ENCODE peak calls at places on chromosomes 12 and 14, in nine cellular contexts. C, T, W, H, F, R, M, I and X are unnamed samples.

GRCh38 chr12:49048953-49049352 is 11.6 kb downstream of the KMT2D start:
- DNase-seq in H (no peak), F (no peak), W (no peak), T (no peak), I (no peak), C (no peak), M (no peak), R (no peak), X (no peak)

GRCh38 chr14:99838555-99839193 is 45.5 kb downstream of the EML1 start:
- DNase-seq in M (peak; percentile 47), T (peak; percentile 8), I (no peak), F (peak; percentile 45), W (no peak), C (no peak), H (no peak), R (peak; percentile 74), X (peak; percentile 16)

GRCh38 chr14:102454711-102455110 is 54.9 kb downstream of the ANKRD9 start:
- DNase-seq in F (no peak), C (no peak), I (peak; percentile 59), T (no peak), H (no peak), W (no peak), R (no peak), M (no peak), X (no peak)

GRCh38 chr12:121789233-121789781 is 4.2 kb downstream of the RHOF start:
- DNase-seq in H (no peak), F (no peak), R (no peak), M (no peak), C (no peak), T (no peak), W (no peak), I (no peak), X (no peak)

GRCh38 chr14:68520637-68521556 is 272.0 kb downstream of the ZFP36L1 start:
- DNase-seq in M (no peak), T (no peak), F (peak; percentile 96), R (no peak), C (no peak), W (peak; percentile 85), I (no peak), H (no peak), X (no peak)

GRCh38 chr12:121121805-121122204 is 10.9 kb upstream of the P2RX7 start:
- DNase-seq in W (no peak), M (no peak), I (no peak), H (no peak), C (no peak), F (no peak), R (no peak), T (no peak), X (no peak)

GRCh38 chr14:75562048-75562447 is 16.4 kb upstream of the FLVCR2 start:
- DNase-seq in I (no peak), F (no peak), M (no peak), W (no peak), H (no peak), C (no peak), R (no peak), T (no peak), X (no peak)

GRCh38 chr12:91654087-91654486 is 471.5 kb upstream of the DCN start:
- DNase-seq in M (no peak), H (no peak), R (no peak), C (no peak), T (no peak), I (no peak), W (no peak), F (no peak), X (no peak)

GRCh38 chr14:67727361-67727760 is 25.7 kb downstream of the RDH12 start:
- DNase-seq in I (no peak), F (no peak), H (no peak), C (no peak), M (no peak), R (no peak), W (no peak), T (no peak), X (no peak)

GRCh38 chr12:47547077-47547476 is 158.8 kb downstream of the RPAP3 start:
- DNase-seq in M (peak; percentile 42), T (peak; percentile 45), C (no peak), R (peak; percentile 73), I (no peak), H (no peak), W (no peak), F (peak; percentile 42), X (no peak)

GRCh38 chr12:101795786-101796185 is 35.0 kb downstream of the GNPTAB start:
- DNase-seq in T (no peak), W (no peak), H (no peak), I (no peak), M (no peak), F (no peak), C (no peak), R (no peak), X (no peak)

GRCh38 chr14:50403433-50403832 is 6.8 kb upstream of the CDKL1 start:
- DNase-seq in F (no peak), T (peak; percentile 39), W (no peak), C (no peak), I (no peak), H (no peak), R (peak; percentile 52), M (no peak), X (no peak)

GRCh38 chr14:101463566-101464171 is 97.6 kb upstream of the DIO3 start:
- DNase-seq in R (no peak), C (no peak), W (no peak), T (no peak), M (no peak), I (no peak), F (no peak), H (no peak), X (no peak)

GRCh38 chr12:129610601-129611120 is 293.2 kb downstream of the TMEM132D start:
- DNase-seq in M (no peak), I (no peak), W (no peak), C (no peak), T (no peak), F (no peak), R (no peak), H (no peak), X (no peak)

GRCh38 chr12:50529345-50529744 is 24.6 kb downstream of the DIP2B start:
- DNase-seq in H (no peak), I (no peak), F (no peak), W (no peak), M (peak; percentile 44), R (no peak), C (no peak), T (no peak), X (no peak)

GRCh38 chr12:627285-627684 is 36.0 kb downstream of the NINJ2 start:
- DNase-seq in R (no peak), W (no peak), C (no peak), F (no peak), M (no peak), H (no peak), T (no peak), I (no peak), X (no peak)